ENCODE peak calls at places on chromosomes 6 and 20, in four cellular contexts. R is RWPE2, H is cardiac fibroblast, Q is stomach. L is an unnamed sample.
A peak's percentile ranks its signal among the peaks of the same experiment; 100 is the strongest.

GRCh38 chr6:195861-196360 is 96.4 kb upstream of the DUSP22 start:
- DNase-seq in Q (no peak), H (peak; percentile 67), R (no peak), L (no peak)

GRCh38 chr20:1364106-1364505 is 28.7 kb downstream of the FKBP1A start:
- DNase-seq in R (no peak), H (no peak), Q (no peak), L (no peak)

GRCh38 chr6:41504526-41505021 is 41.6 kb upstream of the FOXP4 start:
- DNase-seq in H (no peak), Q (no peak), R (no peak), L (no peak)

GRCh38 chr6:166751051-166751595 is 124.1 kb upstream of the RPS6KA2 start:
- DNase-seq in Q (no peak), H (no peak), R (no peak), L (no peak)

GRCh38 chr20:10074513-10074912 is 39.7 kb downstream of the ANKEF1 start:
- DNase-seq in R (peak; percentile 80), Q (no peak), H (peak; percentile 78), L (no peak)

GRCh38 chr6:166939276-166939816 is 17.0 kb downstream of the RNASET2 start:
- DNase-seq in H (no peak), R (no peak), Q (no peak), L (no peak)

GRCh38 chr6:74320076-74320475 is 624.1 kb downstream of the CD109 start:
- DNase-seq in H (no peak), R (no peak), Q (no peak), L (no peak)

GRCh38 chr20:535958-536357 is 7.6 kb downstream of the CSNK2A1 start:
- DNase-seq in H (peak; percentile 38), R (no peak), Q (no peak), L (peak; percentile 33)

GRCh38 chr6:28910901-28911680 is 12.7 kb downstream of the TRIM27 start:
- DNase-seq in R (no peak), H (peak; percentile 17), Q (no peak), L (no peak)

GRCh38 chr6:31945507-31946369 is at the start of gene CFB:
- DNase-seq in R (no peak), Q (peak; percentile 89), H (peak; percentile 92), L (peak; percentile 87)

GRCh38 chr6:24357336-24358218 is at the start of gene DCDC2:
- DNase-seq in H (peak; percentile 14), R (peak; percentile 57), Q (peak; percentile 82), L (peak; percentile 83)

GRCh38 chr6:166903027-166903426 is 53.3 kb downstream of the RNASET2 start:
- DNase-seq in Q (no peak), H (no peak), R (no peak), L (no peak)

GRCh38 chr6:7058250-7058923 is 49.4 kb upstream of the RREB1 start:
- DNase-seq in H (peak; percentile 87), Q (peak; percentile 74), R (peak; percentile 92), L (peak; percentile 78)

GRCh38 chr20:59123011-59123676 is 40.5 kb upstream of the ZNF831 start:
- DNase-seq in H (no peak), Q (no peak), R (no peak), L (peak; percentile 21)

GRCh38 chr6:17043148-17043522 is 58.7 kb upstream of the STMND1 start:
- DNase-seq in Q (no peak), R (no peak), H (no peak), L (no peak)
- H3K4me3 ChIP-seq in Q (no peak overlapping the region), R (no peak overlapping the region), H (no peak overlapping the region), L (no peak overlapping the region)

DNA sequence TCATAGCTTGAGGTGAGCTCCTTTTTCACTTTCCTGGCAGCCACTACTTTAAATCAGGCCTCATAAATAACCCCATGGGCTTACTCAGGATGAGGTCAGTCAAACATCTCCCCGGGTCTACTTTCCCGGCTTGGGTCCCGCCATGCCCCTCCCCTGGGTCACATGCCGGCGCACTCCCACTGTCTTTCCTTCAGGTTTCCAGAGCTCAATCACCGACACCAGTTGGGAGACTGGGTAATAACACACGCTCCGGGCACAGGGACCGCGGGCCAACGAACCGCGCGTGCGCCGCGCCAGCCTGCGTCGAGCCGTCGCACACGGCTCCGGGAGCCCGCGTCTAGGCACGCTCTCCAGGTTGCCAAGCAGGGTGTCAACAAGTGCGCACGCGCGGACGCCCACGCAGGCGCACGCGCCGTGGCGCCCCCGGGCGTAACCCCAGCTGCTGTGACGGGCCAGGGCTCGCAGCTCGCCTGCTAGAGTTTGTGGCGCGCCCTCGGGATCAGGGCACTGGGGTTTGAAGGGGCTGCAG is 31.6 kb downstream of the TFAP2B start:
- DNase-seq in Q (no peak), R (no peak), H (no peak), L (no peak)
- H3K4me3 ChIP-seq in Q (peak overlapping the region; percentile 28), R (no peak overlapping the region), H (no peak overlapping the region), L (no peak overlapping the region)

DNA sequence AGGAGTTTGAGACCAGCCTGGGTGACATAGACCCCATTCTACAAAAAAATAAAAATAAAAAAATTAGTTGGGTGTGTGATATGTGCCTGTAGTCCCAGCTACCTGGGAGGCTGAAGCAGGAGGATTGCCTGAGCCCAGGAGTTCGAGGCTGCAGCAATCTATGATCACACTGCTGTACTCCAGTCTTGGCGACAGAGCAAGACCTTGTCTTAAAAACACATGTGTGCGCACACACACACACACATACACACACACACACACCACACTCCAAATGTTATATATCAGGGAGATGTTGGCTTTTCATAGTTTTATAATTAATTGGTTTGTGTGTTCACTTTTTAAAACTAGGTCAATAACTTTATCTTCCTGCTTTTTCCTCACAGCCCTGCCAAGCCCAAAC is 110.5 kb downstream of the RTN4IP1 start:
- DNase-seq in R (no peak), Q (no peak), H (no peak), L (no peak)
- H3K4me3 ChIP-seq in R (no peak overlapping the region), Q (no peak overlapping the region), H (no peak overlapping the region), L (no peak overlapping the region)

GRCh38 chr6:56841372-56841749 is 113.5 kb upstream of the BEND6 start:
- DNase-seq in Q (no peak), R (no peak), H (no peak), L (no peak)

GRCh38 chr6:56843476-56844349 is 111.2 kb upstream of the BEND6 start:
- DNase-seq in R (peak; percentile 79), Q (peak; percentile 43), H (peak; percentile 85), L (peak; percentile 68)

GRCh38 chr6:56842602-56843475 is 112.1 kb upstream of the BEND6 start:
- DNase-seq in H (peak; percentile 50), Q (no peak), R (peak; percentile 55), L (peak; percentile 37)

GRCh38 chr6:56840467-56841371 is 114.2 kb upstream of the BEND6 start:
- DNase-seq in R (no peak), Q (no peak), H (peak; percentile 56), L (no peak)

DNA sequence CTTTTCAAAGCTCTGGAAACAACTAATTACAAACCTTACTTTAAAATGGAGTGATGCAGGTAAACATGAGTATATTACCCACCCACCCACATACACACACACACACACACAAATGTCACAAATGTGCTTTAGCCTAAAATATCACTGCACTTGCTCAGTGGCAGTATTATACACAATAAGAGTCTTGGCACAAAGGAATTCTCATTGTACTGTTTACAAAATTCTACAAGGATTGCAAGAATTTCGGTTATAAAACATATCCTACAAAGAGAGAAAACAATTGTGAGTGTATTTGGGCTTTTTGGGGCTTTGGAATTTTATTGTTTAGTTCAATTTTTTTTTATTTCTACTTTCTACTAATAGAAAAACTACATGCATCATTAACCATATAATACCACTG is 113.2 kb upstream of the BEND6 start:
- DNase-seq in Q (no peak), H (no peak), R (no peak), L (no peak)
- H3K4me3 ChIP-seq in Q (peak overlapping the region; percentile 67), H (no peak overlapping the region), R (peak overlapping the region; percentile 6), L (no peak overlapping the region)

DNA sequence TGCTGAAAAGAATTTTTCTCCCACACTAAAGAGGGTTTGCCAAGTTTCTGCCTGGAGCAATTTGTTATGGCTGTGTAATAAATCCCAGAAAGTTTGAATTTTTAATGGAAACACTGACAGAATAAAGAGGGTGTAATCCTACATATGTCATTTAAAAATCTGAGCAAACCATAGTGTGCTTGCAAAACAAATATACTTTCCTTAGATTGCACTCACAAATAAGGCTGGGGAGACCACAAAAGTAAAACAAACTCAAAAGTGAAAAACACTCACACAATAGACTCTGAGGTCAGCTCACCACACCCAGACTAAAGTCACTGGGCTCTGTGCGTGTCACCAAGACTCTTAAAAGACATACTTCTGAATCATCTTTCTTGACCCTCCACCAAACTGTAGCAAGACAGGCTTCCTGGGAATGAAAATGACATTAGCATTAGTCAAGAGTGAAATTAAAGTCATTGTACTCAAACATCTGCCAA is 4.8 kb upstream of the ATXN1 start:
- DNase-seq in R (no peak), Q (no peak), H (peak; percentile 55), L (no peak)
- H3K4me3 ChIP-seq in R (no peak overlapping the region), Q (no peak overlapping the region), H (no peak overlapping the region), L (no peak overlapping the region)

GRCh38 chr6:99491159-99491558 is 24.1 kb downstream of the USP45 start:
- DNase-seq in R (no peak), Q (no peak), H (no peak), L (no peak)
- H3K4me3 ChIP-seq in R (no peak overlapping the region), Q (no peak overlapping the region), H (no peak overlapping the region), L (no peak overlapping the region)

L was measured in transverse colon.